ENCODE peak calls at places on chromosomes 4 and X, in four cellular contexts. K, H, C and W are unnamed samples.

GRCh38 chr4:7193040-7193958 is 961 bp downstream of the SORCS2 start:
- DNase-seq in K (peak; percentile 81), H (peak; percentile 37), C (no peak), W (peak; percentile 23)

GRCh38 chr4:11549525-11549924 is 120.8 kb upstream of the HS3ST1 start:
- DNase-seq in K (no peak), H (no peak), C (no peak), W (no peak)

GRCh38 chrX:109774706-109775105 is 41.6 kb upstream of the ACSL4 start:
- DNase-seq in K (no peak), H (no peak), C (no peak), W (no peak)

GRCh38 chr4:20882500-20882899 is 182.2 kb downstream of the PACRGL start:
- DNase-seq in K (no peak), H (peak; percentile 37), C (no peak), W (no peak)

GRCh38 chr4:24248674-24249644 is 335.4 kb downstream of the DHX15 start:
- DNase-seq in K (no peak), H (no peak), C (no peak), W (no peak)

GRCh38 chrX:143664302-143664701 is 28.4 kb upstream of the SLITRK4 start:
- DNase-seq in K (no peak), H (no peak), C (no peak), W (peak; percentile 4)

GRCh38 chrX:153769865-153770605 is 6.0 kb downstream of the PLXNB3 start:
- DNase-seq in K (no peak), H (no peak), C (peak; percentile 33), W (no peak)

GRCh38 chr4:159719531-159719930 is 616.7 kb downstream of the RAPGEF2 start:
- DNase-seq in K (no peak), H (no peak), C (no peak), W (no peak)

GRCh38 chr4:25756503-25756902 is 100.9 kb downstream of the SLC34A2 start:
- DNase-seq in K (no peak), H (no peak), C (no peak), W (no peak)

GRCh38 chr4:7194251-7195137 is 2.2 kb downstream of the SORCS2 start:
- DNase-seq in K (peak; percentile 59), H (peak; percentile 62), C (no peak), W (peak; percentile 51)

GRCh38 chr4:2843909-2844584 is 403 bp downstream of the ADD1 start:
- DNase-seq in K (no peak), H (no peak), C (no peak), W (peak; percentile 44)

GRCh38 chr4:15037923-15038541 is 35.8 kb downstream of the CPEB2 start:
- DNase-seq in K (no peak), H (no peak), C (no peak), W (no peak)

GRCh38 chr4:106707776-106708603 is 328.1 kb downstream of the DKK2 start:
- DNase-seq in K (no peak), H (no peak), C (no peak), W (no peak)

GRCh38 chr4:19700951-19701350 is 550.8 kb upstream of the SLIT2 start:
- DNase-seq in K (no peak), H (no peak), C (no peak), W (no peak)

GRCh38 chr4:45186249-45186648 is 459.9 kb upstream of the GNPDA2 start:
- DNase-seq in K (no peak), H (no peak), C (no peak), W (no peak)

GRCh38 chr4:175776217-175776616 is 35.8 kb downstream of the GPM6A start:
- DNase-seq in K (no peak), H (no peak), C (no peak), W (peak; percentile 18)

GRCh38 chr4:61511716-61512488 is 311.8 kb downstream of the ADGRL3 start:
- DNase-seq in K (no peak), H (no peak), C (no peak), W (no peak)

GRCh38 chr4:167595898-167596297 is 361.6 kb upstream of the SPOCK3 start:
- DNase-seq in K (no peak), H (no peak), C (no peak), W (no peak)

GRCh38 chrX:24657671-24658410 is 10.7 kb upstream of the PCYT1B start:
- DNase-seq in K (no peak), H (no peak), C (no peak), W (peak; percentile 88)

GRCh38 chr4:59647011-59647410 is 1553.1 kb upstream of the ADGRL3 start:
- DNase-seq in K (no peak), H (no peak), C (no peak), W (no peak)

GRCh38 chr4:16598241-16599224 is 299.9 kb downstream of the LDB2 start:
- DNase-seq in K (no peak), H (no peak), C (no peak), W (peak; percentile 23)

GRCh38 chr4:165293927-165294649 is 33.4 kb upstream of the MSMO1 start:
- DNase-seq in K (no peak), H (no peak), C (no peak), W (no peak)

GRCh38 chr4:612749-613125 is 12.6 kb upstream of the PDE6B start:
- DNase-seq in K (no peak), H (no peak), C (no peak), W (no peak)

GRCh38 chr4:56861365-56861764 is 39.9 kb upstream of the SPINK2 start:
- DNase-seq in K (no peak), H (peak; percentile 22), C (no peak), W (no peak)

GRCh38 chrX:2691543-2692220 is 587 bp downstream of the CD99 start:
- DNase-seq in K (peak; percentile 87), H (no peak), C (no peak), W (peak; percentile 72)

GRCh38 chr4:123840232-123840631 is 443.6 kb downstream of the SPRY1 start:
- DNase-seq in K (no peak), H (no peak), C (no peak), W (no peak)

GRCh38 chrX:110403839-110404238 is 45.2 kb downstream of the RTL9 start:
- DNase-seq in K (no peak), H (no peak), C (no peak), W (no peak)

GRCh38 chrX:68332156-68332823 is 101.0 kb downstream of the OPHN1 start:
- DNase-seq in K (no peak), H (no peak), C (no peak), W (peak; percentile 95)

GRCh38 chrX:123169247-123169901 is 14.7 kb upstream of the GRIA3 start:
- DNase-seq in K (no peak), H (no peak), C (no peak), W (no peak)

GRCh38 chrX:22795680-22796079 is 204.1 kb upstream of the DDX53 start:
- DNase-seq in K (no peak), H (no peak), C (no peak), W (no peak)

GRCh38 chr4:15240764-15241163 is 187.1 kb upstream of the C1QTNF7 start:
- DNase-seq in K (no peak), H (no peak), C (no peak), W (no peak)

GRCh38 chr4:109434007-109434792 is 585 bp downstream of the SEC24B start:
- DNase-seq in K (peak; percentile 79), H (peak; percentile 42), C (no peak), W (peak; percentile 48)

GRCh38 chr4:109434793-109435080 is 1.1 kb downstream of the SEC24B start:
- DNase-seq in K (no peak), H (no peak), C (no peak), W (no peak)

GRCh38 chr4:109432676-109433075 is 939 bp upstream of the SEC24B start:
- DNase-seq in K (no peak), H (no peak), C (no peak), W (no peak)

GRCh38 chr4:109433281-109434006 is at the start of gene SEC24B:
- DNase-seq in K (peak; percentile 95), H (peak; percentile 83), C (peak; percentile 89), W (peak; percentile 73)

GRCh38 chr4:109432203-109432602 is 1.4 kb upstream of the SEC24B start:
- DNase-seq in K (no peak), H (no peak), C (no peak), W (no peak)
- H3K4me3 ChIP-seq in K (no peak overlapping the region), H (no peak overlapping the region), C (peak overlapping the region; percentile 96), W (no peak overlapping the region)

DNA sequence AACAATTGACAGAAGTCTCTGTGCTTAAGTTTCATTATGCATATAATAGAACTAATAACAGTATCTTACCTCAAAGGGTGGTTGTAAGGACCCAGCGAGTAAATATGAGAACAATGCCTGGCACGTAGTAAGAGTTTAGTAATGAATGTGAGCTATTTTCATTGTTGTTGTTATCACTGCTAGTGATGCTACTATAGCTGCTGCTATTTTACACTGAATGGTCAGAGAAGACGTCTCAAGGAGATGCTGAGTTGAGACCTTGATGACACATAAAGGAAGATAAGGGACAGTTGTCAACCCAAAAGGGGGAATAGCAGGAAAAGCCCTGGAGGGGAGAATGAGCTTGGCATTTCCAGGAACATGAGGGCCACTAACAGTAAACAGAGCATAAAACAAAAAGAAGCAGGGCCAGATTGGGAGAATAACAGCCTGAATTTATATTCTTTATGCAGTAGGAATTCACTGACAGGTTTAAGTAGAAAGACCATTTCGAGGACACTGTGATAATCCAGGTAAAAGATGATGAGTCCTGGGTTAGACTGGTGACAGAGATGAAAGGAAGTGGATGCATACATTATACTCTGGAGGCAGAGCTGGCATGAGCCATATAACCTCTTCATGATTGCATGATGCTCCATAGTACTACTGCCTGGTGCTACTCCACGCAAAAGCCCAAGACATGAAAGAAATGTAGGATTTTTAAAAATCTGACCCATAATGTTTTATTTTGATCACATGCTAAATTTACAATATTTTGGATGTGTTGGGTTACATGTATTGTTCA is 23.1 kb downstream of the ATP8A1 start:
- DNase-seq in K (no peak), H (no peak), C (no peak), W (no peak)
- H3K4me1 ChIP-seq in K (peaks cover 1% of the 10 kb centered on the region), H (peaks cover 13% of the 10 kb centered on the region), C (no peaks in the 10 kb centered on the region), W (peaks cover 10% of the 10 kb centered on the region)

GRCh38 chr4:86451560-86452322 is 91.9 kb upstream of the MAPK10 start:
- DNase-seq in K (no peak), H (no peak), C (no peak), W (peak; percentile 45)

GRCh38 chr4:86450861-86451260 is 91.0 kb upstream of the MAPK10 start:
- DNase-seq in K (no peak), H (no peak), C (no peak), W (peak; percentile 100)

GRCh38 chr4:86450189-86450588 is 90.3 kb upstream of the MAPK10 start:
- DNase-seq in K (no peak), H (no peak), C (no peak), W (peak; percentile 22)

GRCh38 chr4:86452323-86452995 is 92.6 kb upstream of the MAPK10 start:
- DNase-seq in K (no peak), H (no peak), C (no peak), W (no peak)

GRCh38 chr4:86453044-86453501 is 93.2 kb upstream of the MAPK10 start:
- DNase-seq in K (no peak), H (no peak), C (no peak), W (no peak)
- H3K4me3 ChIP-seq in K (peak overlapping the region; percentile 5), H (no peak overlapping the region), C (no peak overlapping the region), W (no peak overlapping the region)

DNA sequence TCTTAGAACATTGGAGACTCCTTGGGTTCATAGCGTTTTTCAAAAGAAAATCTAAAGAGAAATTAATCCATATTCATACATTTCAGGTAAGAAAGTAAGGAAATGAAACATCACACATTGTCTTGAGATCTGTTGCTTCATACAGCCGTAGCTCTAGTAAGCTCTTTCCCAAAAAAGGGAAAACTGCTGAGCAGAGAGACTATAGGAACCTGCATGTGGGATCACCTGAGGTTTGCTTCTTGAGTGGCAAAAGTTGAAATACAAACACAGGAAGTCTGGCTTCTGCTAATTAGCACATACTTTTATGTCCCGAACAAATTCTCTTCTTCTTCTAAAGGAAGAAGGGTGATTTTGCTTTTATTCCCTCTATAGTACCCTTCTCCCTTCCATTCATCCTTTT is 57.7 kb downstream of the MRPL1 start:
- DNase-seq in K (no peak), H (no peak), C (no peak), W (no peak)
- H3K4me1 ChIP-seq in K (no peaks in the 10 kb centered on the region), H (no peaks in the 10 kb centered on the region), C (peaks cover 49% of the 10 kb centered on the region), W (peaks cover 14% of the 10 kb centered on the region)

GRCh38 chrX:119677654-119677981 is 15.3 kb downstream of the SEPTIN6 start:
- DNase-seq in K (no peak), H (no peak), C (no peak), W (no peak)
- H3K4me3 ChIP-seq in K (no peak overlapping the region), H (no peak overlapping the region), C (no peak overlapping the region), W (no peak overlapping the region)

GRCh38 chrX:12988797-12989196 is 13.9 kb downstream of the TMSB4X start:
- DNase-seq in K (no peak), H (no peak), C (no peak), W (no peak)
- H3K4me1 ChIP-seq in K (peaks cover 10% of the 10 kb centered on the region), H (no peaks in the 10 kb centered on the region), C (peaks cover 30% of the 10 kb centered on the region), W (peaks cover 9% of the 10 kb centered on the region)